ENCODE peak calls at places on chromosome 11, in ten cellular contexts. M, E, F, A, D, Y, P, U, J and W are unnamed samples.

GRCh38 chr11:66891849-66892660 is 35.2 kb downstream of the LRFN4 start:
- DNase-seq in E (peak), D (peak), M (peak), A (no peak), U (no peak), P (peak), F (no peak), J (peak), Y (no peak), W (peak)

GRCh38 chr11:1832181-1832988 is 2.4 kb upstream of the SYT8 start:
- DNase-seq in M (no peak), F (no peak), U (peak), D (peak), Y (no peak), E (no peak), A (peak), J (peak), P (peak), W (peak)

GRCh38 chr11:73185680-73186293 is 32.3 kb upstream of the P2RY2 start:
- DNase-seq in E (peak), M (peak), A (no peak), J (no peak), D (peak), Y (no peak), P (peak), F (no peak), U (no peak), W (no peak)

GRCh38 chr11:83717551-83717950 is 431.4 kb upstream of the CCDC90B start:
- DNase-seq in D (no peak), U (no peak), P (no peak), Y (no peak), F (no peak), J (no peak), M (no peak), E (no peak), A (no peak), W (peak)

GRCh38 chr11:61907282-61907681 is 10.1 kb downstream of the RAB3IL1 start:
- DNase-seq in D (no peak), F (no peak), A (no peak), M (no peak), J (no peak), Y (no peak), U (no peak), P (no peak), E (no peak), W (no peak)

GRCh38 chr11:35815556-35816315 is 128.1 kb upstream of the LDLRAD3 start:
- DNase-seq in Y (no peak), D (peak), A (peak), E (no peak), M (no peak), F (no peak), P (no peak), J (no peak), U (no peak), W (peak)

GRCh38 chr11:79940976-79941735 is 500.3 kb upstream of the TENM4 start:
- DNase-seq in M (no peak), J (no peak), A (no peak), F (no peak), Y (no peak), U (no peak), D (no peak), E (peak), P (peak), W (no peak)

GRCh38 chr11:64322925-64323260 is 5.0 kb downstream of the PRDX5 start:
- DNase-seq in Y (no peak), U (no peak), F (peak), M (no peak), P (no peak), A (no peak), E (no peak), D (no peak), J (no peak), W (no peak)

GRCh38 chr11:118521892-118522311 is 5.4 kb upstream of the TTC36 start:
- DNase-seq in Y (no peak), M (peak), J (no peak), P (no peak), A (no peak), D (peak), U (no peak), E (no peak), F (no peak), W (no peak)

GRCh38 chr11:33475999-33476398 is 218.8 kb downstream of the HIPK3 start:
- DNase-seq in D (peak), Y (no peak), M (no peak), J (no peak), A (peak), F (no peak), U (peak), E (no peak), P (peak), W (peak)

GRCh38 chr11:59601788-59602187 is 13.8 kb downstream of the OSBP start:
- DNase-seq in P (no peak), M (no peak), A (no peak), Y (no peak), F (no peak), E (no peak), U (no peak), D (no peak), J (no peak), W (no peak)

GRCh38 chr11:1878134-1879031 is 13.3 kb downstream of the PRR33 start:
- DNase-seq in J (peak), M (no peak), A (no peak), E (no peak), D (no peak), U (no peak), Y (no peak), F (peak), P (no peak), W (no peak)

GRCh38 chr11:73196576-73196975 is 21.5 kb upstream of the P2RY2 start:
- DNase-seq in A (no peak), P (no peak), U (no peak), J (no peak), Y (no peak), M (no peak), D (no peak), E (no peak), F (no peak), W (no peak)

GRCh38 chr11:11534981-11535380 is 86.8 kb downstream of the GALNT18 start:
- DNase-seq in E (no peak), F (no peak), J (no peak), U (peak), Y (peak), A (peak), P (no peak), M (no peak), D (peak), W (peak)

GRCh38 chr11:119700030-119700429 is 29.0 kb downstream of the NECTIN1 start:
- DNase-seq in D (no peak), P (no peak), A (no peak), J (no peak), M (no peak), E (no peak), U (no peak), F (no peak), Y (no peak), W (no peak)

GRCh38 chr11:42631223-42631843 is 680.5 kb upstream of the API5 start:
- DNase-seq in E (no peak), D (peak), U (peak), M (no peak), P (peak), F (no peak), Y (peak), A (peak), J (no peak), W (peak)

GRCh38 chr11:12724301-12725046 is 50.3 kb downstream of the TEAD1 start:
- DNase-seq in Y (peak), F (peak), E (peak), J (no peak), D (peak), A (no peak), U (peak), P (peak), M (no peak), W (peak)

GRCh38 chr11:11860103-11860979 is 18.6 kb downstream of the USP47 start:
- DNase-seq in E (no peak), U (no peak), Y (no peak), F (no peak), A (no peak), P (peak), M (no peak), J (no peak), D (peak), W (no peak)

GRCh38 chr11:130916910-130917309 is 631 bp upstream of the SNX19 start:
- DNase-seq in P (no peak), M (no peak), A (peak), J (no peak), U (no peak), Y (no peak), D (no peak), E (no peak), F (no peak), W (no peak)

GRCh38 chr11:536841-537621 is at the start of gene LRRC56:
- DNase-seq in F (peak), D (peak), E (no peak), Y (peak), M (peak), U (no peak), P (peak), J (peak), A (peak), W (peak)

GRCh38 chr11:32435152-32435480 is 223 bp downstream of the WT1 start:
- DNase-seq in Y (no peak), D (peak), M (peak), P (peak), J (peak), E (no peak), F (no peak), U (no peak), A (no peak), W (peak)

GRCh38 chr11:2378527-2379210 is 1.6 kb downstream of the CD81 start:
- DNase-seq in Y (no peak), D (peak), J (no peak), U (no peak), E (peak), P (no peak), F (no peak), M (no peak), A (no peak), W (peak)

GRCh38 chr11:118305726-118306125 is 1.2 kb downstream of the CD3E start:
- DNase-seq in F (no peak), Y (no peak), D (no peak), M (no peak), J (peak), U (no peak), P (no peak), A (no peak), E (no peak), W (peak)

GRCh38 chr11:45739866-45740265 is 65.1 kb upstream of the SLC35C1 start:
- DNase-seq in M (no peak), J (no peak), E (no peak), P (no peak), F (no peak), Y (no peak), A (no peak), D (no peak), U (no peak), W (no peak)

GRCh38 chr11:2587132-2587930 is 112.5 kb downstream of the KCNQ1OT1 start:
- DNase-seq in Y (no peak), P (no peak), J (no peak), M (no peak), A (no peak), F (peak), U (no peak), E (no peak), D (no peak), W (no peak)

GRCh38 chr11:46472662-46472994 is 81.1 kb upstream of the CHRM4 start:
- DNase-seq in P (peak), U (no peak), D (no peak), J (no peak), E (no peak), A (no peak), Y (no peak), M (no peak), F (no peak), W (no peak)

GRCh38 chr11:130514316-130514715 is 65.9 kb downstream of the ADAMTS15 start:
- DNase-seq in U (no peak), Y (no peak), A (peak), F (no peak), P (peak), J (no peak), E (no peak), D (peak), M (no peak), W (peak)

GRCh38 chr11:848380-848931 is 5.8 kb downstream of the TSPAN4 start:
- DNase-seq in D (peak), M (no peak), A (peak), J (peak), F (no peak), P (no peak), Y (no peak), U (no peak), E (no peak), W (peak)

GRCh38 chr11:113647856-113648255 is 58.3 kb downstream of the TMPRSS5 start:
- DNase-seq in E (no peak), Y (no peak), D (no peak), J (no peak), P (no peak), U (no peak), M (no peak), A (no peak), F (no peak), W (no peak)

GRCh38 chr11:204587-205109 is 2.6 kb downstream of the BET1L start:
- DNase-seq in A (no peak), P (no peak), F (peak), E (no peak), U (no peak), M (no peak), D (no peak), Y (no peak), J (no peak), W (no peak)

GRCh38 chr11:5737672-5738071 is 1.4 kb downstream of the OR56B1 start:
- DNase-seq in A (no peak), P (no peak), Y (no peak), D (no peak), E (no peak), J (no peak), U (no peak), M (no peak), F (no peak), W (no peak)

GRCh38 chr11:118789501-118790356 is 1.2 kb downstream of the DDX6 start:
- DNase-seq in E (peak), Y (no peak), P (peak), M (no peak), U (peak), F (peak), D (peak), J (peak), A (peak), W (peak)

GRCh38 chr11:72225411-72225951 is 914 bp downstream of the INPPL1 start:
- DNase-seq in Y (no peak), J (peak), A (no peak), P (peak), M (no peak), D (no peak), U (no peak), E (no peak), F (peak), W (peak)